ENCODE peak calls at places on chromosomes 12 and 14, in four cellular contexts. B is body of pancreas, O is pancreas, Z is heart left ventricle. U is an unnamed sample. For H3K9me3 and H3K27me3, the result is how much of the 10 kb centered on the place peaks cover.

GRCh38 chr14:88476375-88476774 is 78.4 kb downstream of the PTPN21 start:
- DNase-seq in B (no peak), O (no peak), Z (no peak), U (no peak)

GRCh38 chr14:34554540-34555250 is 15.2 kb upstream of the EAPP start:
- DNase-seq in B (peak), O (no peak), Z (no peak), U (no peak)

GRCh38 chr14:46574236-46574970 is 77.2 kb downstream of the RPL10L start:
- DNase-seq in B (no peak), O (no peak), Z (no peak), U (no peak)

GRCh38 chr14:56152221-56152620 is 34.0 kb downstream of the PELI2 start:
- DNase-seq in B (no peak), O (no peak), Z (no peak), U (no peak)

GRCh38 chr12:24360461-24360860 is 411.0 kb upstream of the SOX5 start:
- DNase-seq in B (no peak), O (no peak), Z (no peak), U (no peak)

GRCh38 chr14:93648440-93649168 is 139.7 kb downstream of the PRIMA1 start:
- DNase-seq in B (no peak), O (no peak), Z (no peak), U (no peak)

GRCh38 chr12:102459314-102459713 is 21.0 kb downstream of the IGF1 start:
- DNase-seq in B (no peak), O (no peak), Z (no peak), U (no peak)

GRCh38 chr12:12557733-12558132 is 4.9 kb downstream of the DUSP16 start:
- DNase-seq in B (no peak), O (no peak), Z (no peak), U (no peak)

GRCh38 chr12:31506907-31507306 is 84.0 kb downstream of the DENND5B start:
- DNase-seq in B (no peak), O (no peak), Z (no peak), U (no peak)

GRCh38 chr12:120468846-120469449 is 600 bp downstream of the SRSF9 start:
- DNase-seq in B (peak), O (peak), Z (peak), U (peak)

GRCh38 chr12:13976880-13977279 is 4.5 kb downstream of the GRIN2B start:
- DNase-seq in B (no peak), O (no peak), Z (no peak), U (no peak)
- H3K4me3 ChIP-seq in B (no peak), O (no peak), Z (no peak), U (no peak)

GRCh38 chr14:84409435-84409834 is 1120.5 kb upstream of the FLRT2 start:
- DNase-seq in B (no peak), O (no peak), Z (no peak), U (no peak)
- H3K9me3 ChIP-seq in B (under half), O (under half), Z (under half), U (under half)

GRCh38 chr12:52615208-52615868 is 3.0 kb downstream of the KRT73 start:
- DNase-seq in B (no peak), O (no peak), Z (no peak), U (no peak)

GRCh38 chr12:52617403-52617785 is 965 bp downstream of the KRT73 start:
- DNase-seq in B (no peak), O (no peak), Z (no peak), U (no peak)

GRCh38 chr12:52616680-52617402 is 1.5 kb downstream of the KRT73 start:
- DNase-seq in B (no peak), O (no peak), Z (no peak), U (no peak)

GRCh38 chr12:52614381-52615207 is 3.8 kb downstream of the KRT73 start:
- DNase-seq in B (no peak), O (no peak), Z (no peak), U (no peak)

DNA sequence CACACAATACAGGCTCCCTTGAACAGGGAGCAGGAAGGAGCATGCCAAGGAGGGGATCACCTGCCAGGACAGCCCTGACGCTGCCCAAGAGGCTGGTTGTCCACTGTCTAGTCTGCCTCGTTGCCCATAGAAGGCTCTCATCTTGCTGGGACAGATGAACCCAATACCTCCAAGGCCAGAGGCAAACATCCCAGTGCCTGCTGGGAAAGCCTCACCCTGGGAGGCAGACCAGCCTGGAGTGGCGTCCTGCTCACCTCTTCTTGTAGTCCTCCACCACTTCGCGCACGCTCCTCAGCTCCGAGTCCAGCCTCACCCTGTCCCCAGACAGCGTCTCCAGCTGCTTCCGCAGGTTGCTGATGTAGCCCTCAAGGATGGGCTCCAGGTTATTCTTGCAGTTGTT is 2.4 kb downstream of the KRT73 start:
- DNase-seq in B (no peak), O (no peak), Z (no peak), U (no peak)
- H3K27me3 ChIP-seq in B (under half), O (under half), Z (under half), U (under half)

DNA sequence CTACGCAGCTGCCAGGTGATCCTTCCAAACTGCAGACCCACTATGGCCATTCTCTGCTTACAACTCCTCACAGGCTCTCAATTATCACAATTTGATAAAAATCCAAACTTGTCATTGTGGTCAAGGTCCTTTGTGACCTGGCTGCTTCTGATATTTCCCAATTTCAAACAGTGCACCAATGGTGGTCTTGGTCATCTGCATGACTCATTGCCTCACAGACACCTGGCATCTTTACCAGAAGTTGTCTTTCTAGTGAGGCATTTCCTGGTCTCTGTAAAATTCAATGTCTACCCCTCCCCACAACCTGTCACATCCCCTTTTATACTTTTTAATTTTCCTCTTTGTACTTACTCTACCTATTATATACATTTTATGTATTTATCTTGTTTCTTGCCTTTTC is 17.8 kb upstream of the PAPOLA start:
- DNase-seq in B (no peak), O (no peak), Z (no peak), U (no peak)
- H3K4me3 ChIP-seq in B (no peak), O (no peak), Z (no peak), U (no peak)